ENCODE peak calls at places on chromosomes 13 and 19, in nine cellular contexts. N is putamen; F is activated gamma-delta T cell treated with anti-CD3 and anti-CD28 coated beads, Interleukin-2, amount 50 U/mL, for 16 hours; G is AG08395; C is HS-5; H is effector CD4-positive, alpha-beta T cell; M is LHCN-M2; R is lung; E is H9. Z is an unnamed sample.

GRCh38 chr13:109790951-109791605 is 4.7 kb upstream of the IRS2 start:
- DNase-seq in N (peak), F (no peak), G (no peak), C (no peak), H (peak), M (peak), R (no peak), E (peak), Z (peak)

GRCh38 chr19:30865481-30865880 is 483.8 kb downstream of the TSHZ3 start:
- DNase-seq in N (no peak), F (no peak), G (no peak), C (no peak), H (no peak), M (no peak), R (no peak), E (no peak), Z (no peak)

GRCh38 chr13:25619897-25620296 is 248.1 kb downstream of the ATP8A2 start:
- DNase-seq in N (no peak), F (no peak), G (no peak), C (no peak), H (no peak), M (no peak), R (no peak), E (no peak), Z (no peak)

GRCh38 chr19:22545751-22546150 is 88.4 kb upstream of the ZNF492 start:
- DNase-seq in N (peak), F (no peak), G (peak), C (no peak), H (no peak), M (peak), R (no peak), E (no peak), Z (peak)

GRCh38 chr19:41218249-41218614 is 791 bp upstream of the AXL start:
- DNase-seq in N (no peak), F (no peak), G (no peak), C (no peak), H (no peak), M (no peak), R (no peak), E (no peak), Z (no peak)

GRCh38 chr13:79775830-79776229 is 294.9 kb downstream of the NDFIP2 start:
- DNase-seq in N (peak), F (no peak), G (peak), C (no peak), H (no peak), M (peak), R (peak), E (no peak), Z (peak)

GRCh38 chr19:46786236-46787039 is 2.0 kb downstream of the SLC1A5 start:
- DNase-seq in N (no peak), F (peak), G (peak), C (peak), H (peak), M (peak), R (peak), E (no peak), Z (peak)

GRCh38 chr13:38630780-38631179 is 56.1 kb upstream of the FREM2 start:
- DNase-seq in N (no peak), F (no peak), G (no peak), C (peak), H (no peak), M (peak), R (no peak), E (no peak), Z (no peak)

GRCh38 chr13:48318014-48318713 is 14.6 kb downstream of the RB1 start:
- DNase-seq in N (no peak), F (no peak), G (no peak), C (no peak), H (no peak), M (no peak), R (no peak), E (no peak), Z (no peak)

GRCh38 chr19:18771328-18772242 is 19.5 kb downstream of the COMP start:
- DNase-seq in N (no peak), F (no peak), G (no peak), C (no peak), H (no peak), M (no peak), R (no peak), E (peak), Z (no peak)

GRCh38 chr13:24307211-24308067 is 1.9 kb upstream of the C1QTNF9 start:
- DNase-seq in N (no peak), F (no peak), G (no peak), C (no peak), H (no peak), M (no peak), R (peak), E (peak), Z (no peak)

GRCh38 chr13:113412440-113412839 is 40.8 kb downstream of the ADPRHL1 start:
- DNase-seq in N (no peak), F (no peak), G (no peak), C (no peak), H (no peak), M (no peak), R (no peak), E (no peak), Z (no peak)

GRCh38 chr19:5719274-5719960 is 529 bp downstream of the LONP1 start:
- DNase-seq in N (peak), F (no peak), G (no peak), C (no peak), H (peak), M (no peak), R (no peak), E (no peak), Z (no peak)

GRCh38 chr19:40089462-40089861 is 1.3 kb downstream of the ZNF780A start:
- DNase-seq in N (no peak), F (no peak), G (peak), C (no peak), H (no peak), M (peak), R (no peak), E (no peak), Z (no peak)

GRCh38 chr19:16146112-16146511 is 2.6 kb downstream of the HSH2D start:
- DNase-seq in N (no peak), F (no peak), G (no peak), C (no peak), H (no peak), M (no peak), R (no peak), E (no peak), Z (no peak)

GRCh38 chr19:38693380-38694223 is 46.2 kb downstream of the ACTN4 start:
- DNase-seq in N (no peak), F (peak), G (peak), C (peak), H (peak), M (peak), R (no peak), E (peak), Z (no peak)

GRCh38 chr13:29511980-29512379 is 83.5 kb downstream of the SLC7A1 start:
- DNase-seq in N (no peak), F (no peak), G (peak), C (no peak), H (no peak), M (no peak), R (no peak), E (no peak), Z (no peak)

GRCh38 chr13:47117268-47117667 is 220.4 kb upstream of the HTR2A start:
- DNase-seq in N (peak), F (no peak), G (peak), C (peak), H (no peak), M (peak), R (no peak), E (no peak), Z (no peak)

GRCh38 chr19:3366104-3366760 is at the start of gene NFIC:
- DNase-seq in N (no peak), F (peak), G (peak), C (peak), H (no peak), M (peak), R (peak), E (peak), Z (peak)

GRCh38 chr13:30338331-30338851 is 31.0 kb upstream of the KATNAL1 start:
- DNase-seq in N (no peak), F (no peak), G (peak), C (no peak), H (no peak), M (no peak), R (no peak), E (no peak), Z (no peak)

GRCh38 chr13:113729329-113730019 is 29.6 kb upstream of the TMEM255B start:
- DNase-seq in N (no peak), F (no peak), G (peak), C (no peak), H (no peak), M (peak), R (no peak), E (no peak), Z (no peak)

GRCh38 chr13:30071890-30072817 is 221.7 kb upstream of the UBL3 start:
- DNase-seq in N (no peak), F (no peak), G (no peak), C (no peak), H (no peak), M (no peak), R (peak), E (no peak), Z (no peak)

GRCh38 chr13:29624997-29625396 is 29.5 kb upstream of the SLC7A1 start:
- DNase-seq in N (no peak), F (no peak), G (no peak), C (no peak), H (no peak), M (no peak), R (no peak), E (no peak), Z (no peak)

GRCh38 chr13:49240017-49240416 is 7.7 kb upstream of the CDADC1 start:
- DNase-seq in N (no peak), F (no peak), G (peak), C (no peak), H (peak), M (peak), R (no peak), E (no peak), Z (no peak)

GRCh38 chr19:47742636-47743035 is 2.7 kb upstream of the NOP53 start:
- DNase-seq in N (no peak), F (no peak), G (peak), C (no peak), H (no peak), M (no peak), R (no peak), E (no peak), Z (no peak)

GRCh38 chr13:110507678-110508381 is 53.7 kb downstream of the RAB20 start:
- DNase-seq in N (no peak), F (no peak), G (no peak), C (no peak), H (no peak), M (no peak), R (peak), E (no peak), Z (no peak)

GRCh38 chr19:290539-291521 is at the start of gene PLPP2:
- DNase-seq in N (peak), F (peak), G (peak), C (no peak), H (no peak), M (no peak), R (peak), E (peak), Z (peak)

GRCh38 chr19:48806518-48806817 is 4.4 kb downstream of the BCAT2 start:
- DNase-seq in N (no peak), F (no peak), G (no peak), C (no peak), H (no peak), M (no peak), R (no peak), E (peak), Z (peak)

Z was measured in midbrain.